ENCODE peak calls at places on chromosomes 1 and 21, in seven cellular contexts. L, U, O, S, R, A and M are unnamed samples.

GRCh38 chr21:45871616-45872236 is 109.8 kb upstream of the COL6A1 start:
- DNase-seq in O (no peak), R (no peak), L (no peak), S (no peak), U (no peak), A (no peak), M (no peak)

GRCh38 chr21:26112979-26113378 is 57.6 kb downstream of the APP start:
- DNase-seq in L (no peak), U (no peak), S (no peak), O (no peak), R (no peak), A (no peak), M (no peak)

GRCh38 chr1:158781104-158781503 is at the start of gene OR6N2:
- DNase-seq in S (no peak), R (no peak), U (no peak), A (no peak), L (no peak), O (no peak), M (no peak)

GRCh38 chr1:59543211-59543668 is 246.3 kb downstream of the FGGY start:
- DNase-seq in L (no peak), A (no peak), S (no peak), R (no peak), U (no peak), O (no peak), M (no peak)

GRCh38 chr1:219536038-219536437 is 76.9 kb downstream of the ZC3H11B start:
- DNase-seq in A (no peak), O (no peak), S (no peak), U (no peak), L (no peak), R (no peak), M (no peak)

GRCh38 chr1:40636777-40637176 is 28.7 kb downstream of the RIMS3 start:
- DNase-seq in A (no peak), S (no peak), R (no peak), O (no peak), L (no peak), U (no peak), M (no peak)

GRCh38 chr1:942864-943533 is 16.1 kb downstream of the NOC2L start:
- DNase-seq in A (no peak), U (no peak), L (no peak), R (peak; percentile 55), S (peak; percentile 70), O (peak; percentile 75), M (no peak)

GRCh38 chr1:173415490-173415889 is 61.6 kb upstream of the PRDX6 start:
- DNase-seq in A (no peak), R (no peak), U (no peak), O (no peak), S (no peak), L (no peak), M (no peak)

GRCh38 chr1:2966940-2967725 is 54.1 kb upstream of the ACTRT2 start:
- DNase-seq in U (no peak), O (no peak), L (no peak), S (no peak), R (no peak), A (no peak), M (no peak)

GRCh38 chr1:1990222-1990621 is 13.4 kb downstream of the CFAP74 start:
- DNase-seq in S (no peak), A (no peak), U (no peak), L (no peak), O (peak; percentile 52), R (peak; percentile 70), M (no peak)

GRCh38 chr1:236065509-236066005 is 667 bp upstream of the NID1 start:
- DNase-seq in U (no peak), A (no peak), L (no peak), S (no peak), R (no peak), O (no peak), M (no peak)

GRCh38 chr1:54390655-54391054 is 15.5 kb downstream of the SSBP3 start:
- DNase-seq in S (no peak), O (peak; percentile 42), A (no peak), L (no peak), U (no peak), R (no peak), M (no peak)

GRCh38 chr21:15370576-15370975 is 305.8 kb upstream of the NRIP1 start:
- DNase-seq in S (no peak), O (no peak), L (no peak), A (no peak), R (no peak), U (no peak), M (no peak)

GRCh38 chr1:55592122-55592521 is 377.0 kb upstream of the USP24 start:
- DNase-seq in R (no peak), L (no peak), A (no peak), S (no peak), O (no peak), U (no peak), M (no peak)

GRCh38 chr1:170857955-170858354 is 77.4 kb upstream of the MROH9 start:
- DNase-seq in O (no peak), R (no peak), A (no peak), U (no peak), S (no peak), L (no peak), M (no peak)

GRCh38 chr21:45050786-45051489 is 23.4 kb upstream of the ADARB1 start:
- DNase-seq in U (peak; percentile 89), S (peak; percentile 71), R (peak; percentile 90), A (no peak), O (no peak), L (no peak), M (no peak)

GRCh38 chr1:90694846-90695245 is 22.3 kb downstream of the BARHL2 start:
- DNase-seq in U (no peak), R (no peak), S (no peak), A (no peak), L (no peak), O (no peak), M (no peak)

GRCh38 chr1:198258491-198258890 is 101.7 kb downstream of the NEK7 start:
- DNase-seq in A (no peak), L (no peak), U (peak; percentile 67), O (no peak), S (peak; percentile 92), R (peak; percentile 70), M (no peak)

GRCh38 chr1:245099401-245099800 is 55.4 kb upstream of the KIF26B start:
- DNase-seq in O (no peak), U (no peak), S (no peak), R (no peak), L (no peak), A (no peak), M (no peak)

GRCh38 chr21:35340273-35340672 is 291.2 kb upstream of the RUNX1 start:
- DNase-seq in U (no peak), S (no peak), L (no peak), O (no peak), A (no peak), R (no peak), M (no peak)

GRCh38 chr1:204127597-204128242 is 24.1 kb downstream of the ETNK2 start:
- DNase-seq in A (peak; percentile 45), R (peak; percentile 90), O (peak; percentile 71), S (peak; percentile 65), U (peak; percentile 52), L (no peak), M (peak; percentile 9)

GRCh38 chr1:156838972-156839371 is 19.9 kb downstream of the INSRR start:
- DNase-seq in U (no peak), L (no peak), A (peak; percentile 59), R (peak; percentile 27), O (peak; percentile 38), S (no peak), M (peak; percentile 54)

GRCh38 chr1:192530254-192530653 is 45.3 kb upstream of the RGS1 start:
- DNase-seq in S (peak; percentile 59), U (no peak), R (peak; percentile 57), O (no peak), A (no peak), L (no peak), M (no peak)

GRCh38 chr1:54381524-54381923 is 24.7 kb downstream of the SSBP3 start:
- DNase-seq in O (no peak), S (no peak), L (no peak), U (no peak), R (no peak), A (no peak), M (no peak)

GRCh38 chr21:18244721-18245486 is at the start of gene CHODL:
- DNase-seq in S (peak; percentile 1), A (no peak), R (no peak), O (peak; percentile 34), U (no peak), L (no peak), M (no peak)